ENCODE peak calls at places on chromosome 6, in four cellular contexts. A is iPS DF 6.9; O is body of pancreas; S is CD8-positive, alpha-beta T cell. L is an unnamed sample.

GRCh38 chr6:105808571-105808970 is 277.6 kb upstream of the PRDM1 start:
- DNase-seq in S (no peak), O (no peak), A (no peak), L (no peak)

GRCh38 chr6:45881705-45882435 is 133.8 kb downstream of the CLIC5 start:
- DNase-seq in S (no peak), A (no peak), O (no peak), L (no peak)

GRCh38 chr6:79868098-79868722 is 79.1 kb downstream of the ELOVL4 start:
- DNase-seq in A (peak), S (peak), O (peak), L (peak)

GRCh38 chr6:111205502-111205901 is 118.2 kb downstream of the SLC16A10 start:
- DNase-seq in O (no peak), S (no peak), A (no peak), L (no peak)

GRCh38 chr6:167799033-167799933 is 27.4 kb upstream of the AFDN start:
- DNase-seq in A (no peak), O (no peak), S (no peak), L (no peak)

GRCh38 chr6:43113431-43114260 is 37.5 kb downstream of the PTK7 start:
- DNase-seq in O (no peak), A (no peak), S (no peak), L (no peak)

GRCh38 chr6:147222160-147222838 is 18.1 kb downstream of the STXBP5 start:
- DNase-seq in O (no peak), A (no peak), S (no peak), L (no peak)

GRCh38 chr6:168133707-168134398 is 54.8 kb upstream of the FRMD1 start:
- DNase-seq in A (no peak), S (no peak), O (no peak), L (no peak)

GRCh38 chr6:113329942-113330897 is 526.9 kb upstream of the MARCKS start:
- DNase-seq in A (no peak), O (no peak), S (no peak), L (no peak)

GRCh38 chr6:2447318-2447717 is 201.9 kb upstream of the GMDS start:
- DNase-seq in O (no peak), A (no peak), S (no peak), L (no peak)

GRCh38 chr6:25257686-25258348 is 21.4 kb upstream of the CARMIL1 start:
- DNase-seq in A (no peak), S (no peak), O (no peak), L (no peak)

GRCh38 chr6:152978058-152978457 is 4.8 kb downstream of the FBXO5 start:
- DNase-seq in O (no peak), A (no peak), S (no peak), L (no peak)

GRCh38 chr6:152184573-152185157 is 377.2 kb downstream of the ESR1 start:
- DNase-seq in A (no peak), O (no peak), S (peak), L (no peak)

GRCh38 chr6:169339731-169340314 is 86.2 kb upstream of the THBS2 start:
- DNase-seq in S (no peak), O (no peak), A (no peak), L (no peak)

GRCh38 chr6:131998255-131998982 is 47.2 kb upstream of the CCN2 start:
- DNase-seq in S (no peak), A (no peak), O (no peak), L (no peak)

GRCh38 chr6:164763788-164764187 is 545.6 kb downstream of the C6orf118 start:
- DNase-seq in O (no peak), S (no peak), A (no peak), L (no peak)

GRCh38 chr6:7086488-7086887 is 21.3 kb upstream of the RREB1 start:
- DNase-seq in A (no peak), S (peak), O (no peak), L (no peak)

GRCh38 chr6:72246926-72247325 is 360.6 kb downstream of the RIMS1 start:
- DNase-seq in S (no peak), O (no peak), A (peak), L (no peak)

GRCh38 chr6:130070306-130070705 is 51.9 kb downstream of the L3MBTL3 start:
- DNase-seq in O (no peak), S (no peak), A (no peak), L (no peak)